ENCODE peak calls at places on chromosomes 16 and 17, in four cellular contexts. Q, D, V and G are unnamed samples.

GRCh38 chr17:50722746-50723145 is 3.3 kb downstream of the LUC7L3 start:
- DNase-seq in Q (no peak), D (no peak), V (no peak), G (no peak)

GRCh38 chr17:57758654-57759053 is 13.6 kb upstream of the CCDC182 start:
- DNase-seq in Q (no peak), D (no peak), V (no peak), G (no peak)

GRCh38 chr17:28686296-28686695 is 24.3 kb downstream of the SUPT6H start:
- DNase-seq in Q (no peak), D (no peak), V (no peak), G (no peak)

GRCh38 chr16:29641561-29641960 is 21.5 kb upstream of the SPN start:
- DNase-seq in Q (no peak), D (no peak), V (peak), G (no peak)

GRCh38 chr17:73625975-73626706 is 18.1 kb downstream of the SDK2 start:
- DNase-seq in Q (no peak), D (no peak), V (no peak), G (no peak)

GRCh38 chr16:49952386-49952785 is 72.6 kb upstream of the CNEP1R1 start:
- DNase-seq in Q (no peak), D (no peak), V (peak), G (peak)

GRCh38 chr17:55265434-55266021 is 768 bp downstream of the HLF start:
- DNase-seq in Q (no peak), D (peak), V (no peak), G (no peak)

GRCh38 chr17:21390294-21390693 is 14.1 kb downstream of the KCNJ12 start:
- DNase-seq in Q (no peak), D (no peak), V (no peak), G (no peak)

GRCh38 chr16:20871935-20872815 is 28.0 kb downstream of the DCUN1D3 start:
- DNase-seq in Q (no peak), D (no peak), V (no peak), G (no peak)

GRCh38 chr16:79418588-79418987 is 181.9 kb downstream of the MAF start:
- DNase-seq in Q (no peak), D (no peak), V (no peak), G (no peak)

GRCh38 chr17:76569607-76570279 is 15.9 kb downstream of the ST6GALNAC2 start:
- DNase-seq in Q (no peak), D (peak), V (peak), G (no peak)

GRCh38 chr16:71628810-71629209 is 2.8 kb downstream of the MARVELD3 start:
- DNase-seq in Q (no peak), D (no peak), V (peak), G (peak)

GRCh38 chr17:48131216-48131824 is 23.8 kb downstream of the SNX11 start:
- DNase-seq in Q (peak), D (peak), V (peak), G (peak)

GRCh38 chr17:78323821-78324390 is 36.0 kb downstream of the SOCS3 start:
- DNase-seq in Q (no peak), D (no peak), V (no peak), G (no peak)

GRCh38 chr16:22284637-22285515 is 12.3 kb upstream of the POLR3E start:
- DNase-seq in Q (peak), D (no peak), V (no peak), G (no peak)

GRCh38 chr17:81869221-81870154 is 1.6 kb downstream of the ARHGDIA start:
- DNase-seq in Q (no peak), D (no peak), V (no peak), G (no peak)

GRCh38 chr16:47611848-47612493 is 150.8 kb downstream of the PHKB start:
- DNase-seq in Q (no peak), D (no peak), V (no peak), G (no peak)

GRCh38 chr17:19979917-19980770 is 2.5 kb upstream of the AKAP10 start:
- DNase-seq in Q (no peak), D (no peak), V (no peak), G (no peak)